ENCODE peak calls at places on chromosomes 11 and 22, in five cellular contexts. H, V, X, S and L are unnamed samples.

GRCh38 chr22:30370681-30371080 is 13.9 kb downstream of the CCDC157 start:
- DNase-seq in H (no peak), V (no peak), X (no peak), S (no peak), L (no peak)

GRCh38 chr11:128548655-128549255 is 38.6 kb downstream of the ETS1 start:
- DNase-seq in H (peak; percentile 55), V (peak; percentile 78), X (no peak), S (no peak), L (peak; percentile 62)

GRCh38 chr11:12243511-12243910 is 133.1 kb downstream of the MICAL2 start:
- DNase-seq in H (no peak), V (no peak), X (no peak), S (no peak), L (no peak)

GRCh38 chr22:32625985-32626384 is 151.4 kb downstream of the FBXO7 start:
- DNase-seq in H (no peak), V (no peak), X (no peak), S (no peak), L (no peak)

GRCh38 chr11:114058026-114058706 is 1.3 kb upstream of the ZBTB16 start:
- DNase-seq in H (no peak), V (peak; percentile 35), X (peak; percentile 43), S (no peak), L (no peak)

GRCh38 chr11:9681583-9682372 is 17.9 kb downstream of the SWAP70 start:
- DNase-seq in H (no peak), V (no peak), X (no peak), S (no peak), L (no peak)

GRCh38 chr11:6622261-6623171 is 3.3 kb upstream of the TPP1 start:
- DNase-seq in H (peak; percentile 33), V (no peak), X (no peak), S (no peak), L (no peak)

GRCh38 chr11:72641900-72642814 is 32.1 kb downstream of the PDE2A start:
- DNase-seq in H (peak; percentile 57), V (peak; percentile 51), X (peak; percentile 60), S (no peak), L (no peak)

GRCh38 chr22:23781533-23781932 is 5.2 kb upstream of the SMARCB1 start:
- DNase-seq in H (peak; percentile 93), V (no peak), X (no peak), S (peak; percentile 70), L (no peak)

GRCh38 chr11:74822187-74822586 is 73.5 kb downstream of the RNF169 start:
- DNase-seq in H (no peak), V (no peak), X (no peak), S (peak; percentile 36), L (no peak)

GRCh38 chr22:35835998-35836691 is 118.5 kb downstream of the APOL5 start:
- DNase-seq in H (peak; percentile 90), V (peak; percentile 43), X (peak; percentile 70), S (peak; percentile 92), L (peak; percentile 64)

GRCh38 chr11:105619556-105619955 is 9.7 kb downstream of the GRIA4 start:
- DNase-seq in H (no peak), V (no peak), X (no peak), S (no peak), L (no peak)

GRCh38 chr11:92826136-92826535 is 143.3 kb upstream of the MTNR1B start:
- DNase-seq in H (no peak), V (no peak), X (no peak), S (no peak), L (no peak)

GRCh38 chr11:120179071-120179672 is 31.7 kb upstream of the OAF start:
- DNase-seq in H (peak; percentile 9), V (no peak), X (no peak), S (no peak), L (no peak)

GRCh38 chr11:2178906-2179494 is 7.4 kb upstream of the TH start:
- DNase-seq in H (peak; percentile 92), V (no peak), X (no peak), S (peak; percentile 91), L (no peak)

GRCh38 chr22:26656896-26657851 is at the start of gene MIAT:
- DNase-seq in H (peak; percentile 48), V (no peak), X (peak; percentile 79), S (no peak), L (no peak)

GRCh38 chr11:126534141-126534805 is 178.8 kb downstream of the ST3GAL4 start:
- DNase-seq in H (no peak), V (no peak), X (peak; percentile 31), S (no peak), L (no peak)

GRCh38 chr11:68321293-68322030 is 9.1 kb downstream of the LRP5 start:
- DNase-seq in H (no peak), V (no peak), X (no peak), S (no peak), L (no peak)

GRCh38 chr11:135008001-135008405 is 596.0 kb upstream of the B3GAT1 start:
- DNase-seq in H (no peak), V (no peak), X (no peak), S (no peak), L (peak; percentile 7)